ENCODE peak calls at places on chromosome 9, in ten cellular contexts. One of them, this sample, is unnamed.

GRCh38 chr9:3708751-3709150 is 182.9 kb upstream of the RFX3 start:
- DNase-seq in uterus: no peak
- DNase-seq in IMR-90: peak
- DNase-seq in effector memory CD4-positive, alpha-beta T cell: no peak
- DNase-seq in Caco-2: no peak
- DNase-seq in GM23338: no peak
- DNase-seq in keratinocyte: no peak
- DNase-seq in astrocyte of the cerebellum: peak
- DNase-seq in coronary artery: no peak
- DNase-seq in astrocyte: peak
- DNase-seq in this sample: no peak

GRCh38 chr9:128723352-128723865 is 518 bp downstream of the ZDHHC12 start:
- DNase-seq in uterus: no peak
- DNase-seq in IMR-90: no peak
- DNase-seq in effector memory CD4-positive, alpha-beta T cell: no peak
- DNase-seq in Caco-2: no peak
- DNase-seq in GM23338: no peak
- DNase-seq in keratinocyte: no peak
- DNase-seq in astrocyte of the cerebellum: no peak
- DNase-seq in coronary artery: no peak
- DNase-seq in astrocyte: no peak
- DNase-seq in this sample: no peak

GRCh38 chr9:71936066-71936465 is 24.6 kb downstream of the C9orf85 start:
- DNase-seq in uterus: no peak
- DNase-seq in IMR-90: peak
- DNase-seq in effector memory CD4-positive, alpha-beta T cell: no peak
- DNase-seq in Caco-2: no peak
- DNase-seq in GM23338: no peak
- DNase-seq in keratinocyte: no peak
- DNase-seq in astrocyte of the cerebellum: no peak
- DNase-seq in coronary artery: no peak
- DNase-seq in astrocyte: no peak
- DNase-seq in this sample: no peak

GRCh38 chr9:86099695-86100364 is 472 bp upstream of the GOLM1 start:
- DNase-seq in uterus: peak
- DNase-seq in IMR-90: peak
- DNase-seq in effector memory CD4-positive, alpha-beta T cell: no peak
- DNase-seq in Caco-2: peak
- DNase-seq in GM23338: peak
- DNase-seq in keratinocyte: no peak
- DNase-seq in astrocyte of the cerebellum: no peak
- DNase-seq in coronary artery: no peak
- DNase-seq in astrocyte: peak
- DNase-seq in this sample: no peak

GRCh38 chr9:19517202-19517942 is 108.6 kb downstream of the ACER2 start:
- DNase-seq in uterus: no peak
- DNase-seq in IMR-90: no peak
- DNase-seq in effector memory CD4-positive, alpha-beta T cell: no peak
- DNase-seq in Caco-2: peak
- DNase-seq in GM23338: peak
- DNase-seq in keratinocyte: no peak
- DNase-seq in astrocyte of the cerebellum: no peak
- DNase-seq in coronary artery: no peak
- DNase-seq in astrocyte: no peak
- DNase-seq in this sample: no peak

GRCh38 chr9:109381011-109381729 is 60.3 kb upstream of the EPB41L4B start:
- DNase-seq in uterus: no peak
- DNase-seq in IMR-90: peak
- DNase-seq in effector memory CD4-positive, alpha-beta T cell: no peak
- DNase-seq in Caco-2: no peak
- DNase-seq in GM23338: no peak
- DNase-seq in keratinocyte: no peak
- DNase-seq in astrocyte of the cerebellum: no peak
- DNase-seq in coronary artery: no peak
- DNase-seq in astrocyte: peak
- DNase-seq in this sample: no peak

GRCh38 chr9:134227451-134228411 is 63.4 kb upstream of the RNU6ATAC start:
- DNase-seq in uterus: no peak
- DNase-seq in IMR-90: no peak
- DNase-seq in effector memory CD4-positive, alpha-beta T cell: no peak
- DNase-seq in Caco-2: no peak
- DNase-seq in GM23338: no peak
- DNase-seq in keratinocyte: no peak
- DNase-seq in astrocyte of the cerebellum: no peak
- DNase-seq in coronary artery: no peak
- DNase-seq in astrocyte: no peak
- DNase-seq in this sample: no peak

GRCh38 chr9:116133163-116133562 is 20.4 kb upstream of the PAPPA start:
- DNase-seq in uterus: no peak
- DNase-seq in IMR-90: no peak
- DNase-seq in effector memory CD4-positive, alpha-beta T cell: no peak
- DNase-seq in Caco-2: no peak
- DNase-seq in GM23338: no peak
- DNase-seq in keratinocyte: no peak
- DNase-seq in astrocyte of the cerebellum: no peak
- DNase-seq in coronary artery: no peak
- DNase-seq in astrocyte: no peak
- DNase-seq in this sample: no peak

GRCh38 chr9:88534456-88535225 is at the start of gene NXNL2:
- DNase-seq in uterus: peak
- DNase-seq in IMR-90: peak
- DNase-seq in effector memory CD4-positive, alpha-beta T cell: no peak
- DNase-seq in Caco-2: peak
- DNase-seq in GM23338: peak
- DNase-seq in keratinocyte: no peak
- DNase-seq in astrocyte of the cerebellum: peak
- DNase-seq in coronary artery: peak
- DNase-seq in astrocyte: peak
- DNase-seq in this sample: no peak

GRCh38 chr9:114850871-114851270 is 45.0 kb upstream of the TNFSF15 start:
- DNase-seq in uterus: no peak
- DNase-seq in IMR-90: peak
- DNase-seq in effector memory CD4-positive, alpha-beta T cell: no peak
- DNase-seq in Caco-2: no peak
- DNase-seq in GM23338: no peak
- DNase-seq in keratinocyte: no peak
- DNase-seq in astrocyte of the cerebellum: no peak
- DNase-seq in coronary artery: no peak
- DNase-seq in astrocyte: peak
- DNase-seq in this sample: no peak

GRCh38 chr9:2018764-2019548 is 3.8 kb downstream of the SMARCA2 start:
- DNase-seq in uterus: no peak
- DNase-seq in IMR-90: no peak
- DNase-seq in effector memory CD4-positive, alpha-beta T cell: no peak
- DNase-seq in Caco-2: no peak
- DNase-seq in GM23338: peak
- DNase-seq in keratinocyte: no peak
- DNase-seq in astrocyte of the cerebellum: no peak
- DNase-seq in coronary artery: no peak
- DNase-seq in astrocyte: no peak
- DNase-seq in this sample: peak
- H3K4me3 ChIP-seq in uterus: peak
- H3K4me3 ChIP-seq in IMR-90: no peak
- H3K4me3 ChIP-seq in effector memory CD4-positive, alpha-beta T cell: peak
- H3K4me3 ChIP-seq in Caco-2: no peak
- H3K4me3 ChIP-seq in GM23338: peak
- H3K4me3 ChIP-seq in keratinocyte: peak
- H3K4me3 ChIP-seq in astrocyte of the cerebellum: peak
- H3K4me3 ChIP-seq in coronary artery: peak
- H3K4me3 ChIP-seq in astrocyte: peak
- H3K4me3 ChIP-seq in this sample: peak

GRCh38 chr9:37378613-37379004 is 43.9 kb upstream of the GRHPR start:
- DNase-seq in uterus: no peak
- DNase-seq in IMR-90: no peak
- DNase-seq in effector memory CD4-positive, alpha-beta T cell: no peak
- DNase-seq in Caco-2: no peak
- DNase-seq in GM23338: no peak
- DNase-seq in keratinocyte: no peak
- DNase-seq in astrocyte of the cerebellum: no peak
- DNase-seq in coronary artery: no peak
- DNase-seq in astrocyte: no peak
- DNase-seq in this sample: no peak
- H3K4me3 ChIP-seq in uterus: no peak
- H3K4me3 ChIP-seq in IMR-90: no peak
- H3K4me3 ChIP-seq in effector memory CD4-positive, alpha-beta T cell: no peak
- H3K4me3 ChIP-seq in Caco-2: no peak
- H3K4me3 ChIP-seq in GM23338: no peak
- H3K4me3 ChIP-seq in keratinocyte: no peak
- H3K4me3 ChIP-seq in astrocyte of the cerebellum: no peak
- H3K4me3 ChIP-seq in coronary artery: no peak
- H3K4me3 ChIP-seq in astrocyte: no peak
- H3K4me3 ChIP-seq in this sample: no peak

GRCh38 chr9:136621019-136621733 is 41.5 kb upstream of the EGFL7 start:
- DNase-seq in uterus: no peak
- DNase-seq in IMR-90: no peak
- DNase-seq in effector memory CD4-positive, alpha-beta T cell: no peak
- DNase-seq in Caco-2: no peak
- DNase-seq in GM23338: no peak
- DNase-seq in keratinocyte: no peak
- DNase-seq in astrocyte of the cerebellum: no peak
- DNase-seq in coronary artery: no peak
- DNase-seq in astrocyte: no peak
- DNase-seq in this sample: no peak
- H3K4me3 ChIP-seq in uterus: no peak
- H3K4me3 ChIP-seq in IMR-90: no peak
- H3K4me3 ChIP-seq in effector memory CD4-positive, alpha-beta T cell: no peak
- H3K4me3 ChIP-seq in Caco-2: no peak
- H3K4me3 ChIP-seq in GM23338: no peak
- H3K4me3 ChIP-seq in keratinocyte: peak
- H3K4me3 ChIP-seq in astrocyte of the cerebellum: no peak
- H3K4me3 ChIP-seq in coronary artery: no peak
- H3K4me3 ChIP-seq in astrocyte: no peak
- H3K4me3 ChIP-seq in this sample: no peak

GRCh38 chr9:37880916-37881479 is 22.9 kb downstream of the SLC25A51 start:
- DNase-seq in uterus: no peak
- DNase-seq in IMR-90: peak
- DNase-seq in effector memory CD4-positive, alpha-beta T cell: no peak
- DNase-seq in Caco-2: no peak
- DNase-seq in GM23338: no peak
- DNase-seq in keratinocyte: no peak
- DNase-seq in astrocyte of the cerebellum: no peak
- DNase-seq in coronary artery: no peak
- DNase-seq in astrocyte: no peak
- DNase-seq in this sample: no peak

GRCh38 chr9:37873955-37874354 is 30.0 kb downstream of the SLC25A51 start:
- DNase-seq in uterus: no peak
- DNase-seq in IMR-90: no peak
- DNase-seq in effector memory CD4-positive, alpha-beta T cell: no peak
- DNase-seq in Caco-2: no peak
- DNase-seq in GM23338: no peak
- DNase-seq in keratinocyte: no peak
- DNase-seq in astrocyte of the cerebellum: no peak
- DNase-seq in coronary artery: no peak
- DNase-seq in astrocyte: no peak
- DNase-seq in this sample: no peak

GRCh38 chr9:37870799-37871176 is 33.1 kb downstream of the SLC25A51 start:
- DNase-seq in uterus: no peak
- DNase-seq in IMR-90: no peak
- DNase-seq in effector memory CD4-positive, alpha-beta T cell: no peak
- DNase-seq in Caco-2: no peak
- DNase-seq in GM23338: no peak
- DNase-seq in keratinocyte: no peak
- DNase-seq in astrocyte of the cerebellum: no peak
- DNase-seq in coronary artery: no peak
- DNase-seq in astrocyte: no peak
- DNase-seq in this sample: no peak

GRCh38 chr9:37876376-37876775 is 27.6 kb downstream of the SLC25A51 start:
- DNase-seq in uterus: no peak
- DNase-seq in IMR-90: peak
- DNase-seq in effector memory CD4-positive, alpha-beta T cell: no peak
- DNase-seq in Caco-2: no peak
- DNase-seq in GM23338: no peak
- DNase-seq in keratinocyte: no peak
- DNase-seq in astrocyte of the cerebellum: no peak
- DNase-seq in coronary artery: no peak
- DNase-seq in astrocyte: peak
- DNase-seq in this sample: no peak
- H3K4me3 ChIP-seq in uterus: no peak
- H3K4me3 ChIP-seq in IMR-90: no peak
- H3K4me3 ChIP-seq in effector memory CD4-positive, alpha-beta T cell: no peak
- H3K4me3 ChIP-seq in Caco-2: no peak
- H3K4me3 ChIP-seq in GM23338: no peak
- H3K4me3 ChIP-seq in keratinocyte: no peak
- H3K4me3 ChIP-seq in astrocyte of the cerebellum: no peak
- H3K4me3 ChIP-seq in coronary artery: no peak
- H3K4me3 ChIP-seq in astrocyte: no peak
- H3K4me3 ChIP-seq in this sample: no peak

GRCh38 chr9:120892177-120892747 is 15.3 kb upstream of the PHF19 start:
- DNase-seq in uterus: no peak
- DNase-seq in IMR-90: no peak
- DNase-seq in effector memory CD4-positive, alpha-beta T cell: no peak
- DNase-seq in Caco-2: no peak
- DNase-seq in GM23338: no peak
- DNase-seq in keratinocyte: no peak
- DNase-seq in astrocyte of the cerebellum: no peak
- DNase-seq in coronary artery: no peak
- DNase-seq in astrocyte: no peak
- DNase-seq in this sample: no peak
- H3K4me3 ChIP-seq in uterus: no peak
- H3K4me3 ChIP-seq in IMR-90: no peak
- H3K4me3 ChIP-seq in effector memory CD4-positive, alpha-beta T cell: peak
- H3K4me3 ChIP-seq in Caco-2: no peak
- H3K4me3 ChIP-seq in GM23338: no peak
- H3K4me3 ChIP-seq in keratinocyte: no peak
- H3K4me3 ChIP-seq in astrocyte of the cerebellum: no peak
- H3K4me3 ChIP-seq in coronary artery: no peak
- H3K4me3 ChIP-seq in astrocyte: no peak
- H3K4me3 ChIP-seq in this sample: peak